ENCODE peak calls at places on chromosome 12, in six cellular contexts. L is HEK293T, P is substantia nigra, S is myocyte, M is AG09309, U is GM12865. Y is an unnamed sample.

GRCh38 chr12:54158581-54158980 is 30.2 kb downstream of the SMUG1 start:
- DNase-seq in L (no peak), P (no peak), S (no peak), M (no peak), U (no peak), Y (no peak)

GRCh38 chr12:108302471-108303311 is 36.4 kb downstream of the CMKLR1 start:
- DNase-seq in L (no peak), P (no peak), S (peak), M (peak), U (no peak), Y (peak)

GRCh38 chr12:107429006-107429698 is 256.4 kb upstream of the PWP1 start:
- DNase-seq in L (no peak), P (no peak), S (no peak), M (no peak), U (no peak), Y (peak)

GRCh38 chr12:77625441-77625840 is 205.3 kb upstream of the NAV3 start:
- DNase-seq in L (no peak), P (no peak), S (peak), M (peak), U (no peak), Y (no peak)

GRCh38 chr12:3170423-3171194 is 93.4 kb downstream of the TSPAN9 start:
- DNase-seq in L (no peak), P (no peak), S (peak), M (peak), U (no peak), Y (no peak)

GRCh38 chr12:116525418-116526001 is 33.7 kb upstream of the MAP1LC3B2 start:
- DNase-seq in L (no peak), P (no peak), S (peak), M (peak), U (no peak), Y (peak)

GRCh38 chr12:132559652-132560420 is 50.5 kb downstream of the LRCOL1 start:
- DNase-seq in L (peak), P (no peak), S (peak), M (no peak), U (peak), Y (peak)

GRCh38 chr12:96452271-96452922 is 37.0 kb upstream of the CFAP54 start:
- DNase-seq in L (no peak), P (no peak), S (no peak), M (no peak), U (no peak), Y (no peak)

GRCh38 chr12:106342397-106343212 is 14.9 kb upstream of the POLR3B start:
- DNase-seq in L (no peak), P (no peak), S (peak), M (peak), U (no peak), Y (no peak)

GRCh38 chr12:109549613-109550309 is 23.5 kb downstream of the MMAB start:
- DNase-seq in L (no peak), P (no peak), S (no peak), M (no peak), U (no peak), Y (no peak)

GRCh38 chr12:89709994-89710872 is 1.6 kb upstream of the ATP2B1 start:
- DNase-seq in L (no peak), P (peak), S (peak), M (peak), U (peak), Y (peak)

GRCh38 chr12:41936333-41936732 is 208.3 kb downstream of the GXYLT1 start:
- DNase-seq in L (no peak), P (no peak), S (no peak), M (no peak), U (no peak), Y (no peak)

GRCh38 chr12:10722905-10723866 is at the start of gene YBX3:
- DNase-seq in L (peak), P (peak), S (peak), M (peak), U (peak), Y (peak)

GRCh38 chr12:11707535-11707934 is 58.1 kb downstream of the ETV6 start:
- DNase-seq in L (no peak), P (no peak), S (no peak), M (no peak), U (no peak), Y (no peak)

GRCh38 chr12:42819801-42820200 is 230.3 kb upstream of the PRICKLE1 start:
- DNase-seq in L (no peak), P (no peak), S (peak), M (no peak), U (no peak), Y (no peak)

GRCh38 chr12:16350682-16351081 is 3.2 kb downstream of the MGST1 start:
- DNase-seq in L (no peak), P (no peak), S (peak), M (peak), U (no peak), Y (no peak)

Y was measured in endodermal cell.